ENCODE peak calls at places on chromosome 12, in nine cellular contexts. One of them, this sample, is unnamed.

GRCh38 chr12:122064034-122064777 is 14.3 kb upstream of the MLXIP start:
- DNase-seq in WTC11: peak
- DNase-seq in HS-5: peak
- DNase-seq in NCI-H510A treated with DMSO at 0.1 percent for 48 hours: peak
- DNase-seq in A673: peak
- DNase-seq in stromal cell of bone marrow: peak
- DNase-seq in A172: peak
- DNase-seq in stomach: peak
- DNase-seq in KBM-7: peak
- DNase-seq in this sample: peak

GRCh38 chr12:45299132-45299692 is 83.3 kb downstream of the ANO6 start:
- DNase-seq in WTC11: no peak
- DNase-seq in NCI-H510A treated with DMSO at 0.1 percent for 48 hours: peak
- DNase-seq in KBM-7: no peak
- DNase-seq in A673: no peak
- DNase-seq in HS-5: no peak
- DNase-seq in A172: peak
- DNase-seq in stomach: no peak
- DNase-seq in stromal cell of bone marrow: peak
- DNase-seq in this sample: peak

GRCh38 chr12:110693731-110694130 is 4.8 kb upstream of the HVCN1 start:
- DNase-seq in KBM-7: peak
- DNase-seq in NCI-H510A treated with DMSO at 0.1 percent for 48 hours: no peak
- DNase-seq in A172: no peak
- DNase-seq in WTC11: no peak
- DNase-seq in HS-5: no peak
- DNase-seq in stromal cell of bone marrow: no peak
- DNase-seq in stomach: no peak
- DNase-seq in A673: peak
- DNase-seq in this sample: no peak

GRCh38 chr12:130456375-130457199 is 118.9 kb downstream of the PIWIL1 start:
- DNase-seq in WTC11: no peak
- DNase-seq in stomach: peak
- DNase-seq in stromal cell of bone marrow: no peak
- DNase-seq in A172: no peak
- DNase-seq in HS-5: no peak
- DNase-seq in KBM-7: no peak
- DNase-seq in NCI-H510A treated with DMSO at 0.1 percent for 48 hours: peak
- DNase-seq in A673: no peak
- DNase-seq in this sample: no peak

GRCh38 chr12:89962648-89963047 is 254.0 kb upstream of the ATP2B1 start:
- DNase-seq in HS-5: no peak
- DNase-seq in stomach: no peak
- DNase-seq in stromal cell of bone marrow: no peak
- DNase-seq in WTC11: no peak
- DNase-seq in NCI-H510A treated with DMSO at 0.1 percent for 48 hours: peak
- DNase-seq in A172: no peak
- DNase-seq in A673: no peak
- DNase-seq in KBM-7: no peak
- DNase-seq in this sample: no peak

GRCh38 chr12:132137483-132138125 is 6.5 kb downstream of the DDX51 start:
- DNase-seq in HS-5: no peak
- DNase-seq in KBM-7: no peak
- DNase-seq in stomach: no peak
- DNase-seq in stromal cell of bone marrow: no peak
- DNase-seq in A673: no peak
- DNase-seq in WTC11: no peak
- DNase-seq in NCI-H510A treated with DMSO at 0.1 percent for 48 hours: no peak
- DNase-seq in A172: no peak
- DNase-seq in this sample: no peak

GRCh38 chr12:31850268-31850667 is 108.9 kb upstream of the RESF1 start:
- DNase-seq in KBM-7: no peak
- DNase-seq in HS-5: no peak
- DNase-seq in WTC11: no peak
- DNase-seq in A172: no peak
- DNase-seq in stromal cell of bone marrow: no peak
- DNase-seq in NCI-H510A treated with DMSO at 0.1 percent for 48 hours: no peak
- DNase-seq in A673: no peak
- DNase-seq in stomach: no peak
- DNase-seq in this sample: no peak

GRCh38 chr12:5258498-5258897 is 173.4 kb upstream of the NTF3 start:
- DNase-seq in A172: peak
- DNase-seq in NCI-H510A treated with DMSO at 0.1 percent for 48 hours: no peak
- DNase-seq in WTC11: no peak
- DNase-seq in stromal cell of bone marrow: peak
- DNase-seq in KBM-7: no peak
- DNase-seq in HS-5: peak
- DNase-seq in stomach: no peak
- DNase-seq in A673: no peak
- DNase-seq in this sample: peak

GRCh38 chr12:3333583-3333982 is 157.4 kb upstream of the PRMT8 start:
- DNase-seq in WTC11: peak
- DNase-seq in A172: no peak
- DNase-seq in KBM-7: no peak
- DNase-seq in stomach: no peak
- DNase-seq in A673: peak
- DNase-seq in stromal cell of bone marrow: no peak
- DNase-seq in HS-5: no peak
- DNase-seq in NCI-H510A treated with DMSO at 0.1 percent for 48 hours: no peak
- DNase-seq in this sample: no peak

GRCh38 chr12:120496353-120497340 is 734 bp downstream of the DYNLL1 start:
- DNase-seq in stomach: peak
- DNase-seq in WTC11: peak
- DNase-seq in NCI-H510A treated with DMSO at 0.1 percent for 48 hours: peak
- DNase-seq in A172: peak
- DNase-seq in KBM-7: peak
- DNase-seq in A673: peak
- DNase-seq in stromal cell of bone marrow: peak
- DNase-seq in HS-5: no peak
- DNase-seq in this sample: peak

GRCh38 chr12:2944401-2945047 is 14.7 kb upstream of the TEAD4 start:
- DNase-seq in stomach: peak
- DNase-seq in WTC11: peak
- DNase-seq in NCI-H510A treated with DMSO at 0.1 percent for 48 hours: peak
- DNase-seq in A172: no peak
- DNase-seq in A673: peak
- DNase-seq in stromal cell of bone marrow: no peak
- DNase-seq in KBM-7: peak
- DNase-seq in HS-5: no peak
- DNase-seq in this sample: peak

GRCh38 chr12:31896514-31897039 is 62.6 kb upstream of the RESF1 start:
- DNase-seq in stromal cell of bone marrow: no peak
- DNase-seq in NCI-H510A treated with DMSO at 0.1 percent for 48 hours: no peak
- DNase-seq in WTC11: no peak
- DNase-seq in HS-5: no peak
- DNase-seq in A172: peak
- DNase-seq in A673: no peak
- DNase-seq in stomach: peak
- DNase-seq in KBM-7: peak
- DNase-seq in this sample: peak

GRCh38 chr12:19971396-19971802 is 396.9 kb upstream of the PDE3A start:
- DNase-seq in HS-5: no peak
- DNase-seq in stomach: no peak
- DNase-seq in KBM-7: no peak
- DNase-seq in A172: peak
- DNase-seq in WTC11: peak
- DNase-seq in stromal cell of bone marrow: no peak
- DNase-seq in A673: no peak
- DNase-seq in NCI-H510A treated with DMSO at 0.1 percent for 48 hours: no peak
- DNase-seq in this sample: no peak

GRCh38 chr12:100229876-100230275 is 29.3 kb downstream of the ACTR6 start:
- DNase-seq in stromal cell of bone marrow: no peak
- DNase-seq in A172: no peak
- DNase-seq in stomach: no peak
- DNase-seq in WTC11: no peak
- DNase-seq in HS-5: no peak
- DNase-seq in A673: no peak
- DNase-seq in NCI-H510A treated with DMSO at 0.1 percent for 48 hours: no peak
- DNase-seq in KBM-7: no peak
- DNase-seq in this sample: no peak

GRCh38 chr12:106297681-106298080 is 4.9 kb upstream of the TCP11L2 start:
- DNase-seq in A673: no peak
- DNase-seq in HS-5: no peak
- DNase-seq in stomach: no peak
- DNase-seq in A172: no peak
- DNase-seq in WTC11: peak
- DNase-seq in stromal cell of bone marrow: no peak
- DNase-seq in NCI-H510A treated with DMSO at 0.1 percent for 48 hours: no peak
- DNase-seq in KBM-7: no peak
- DNase-seq in this sample: no peak

GRCh38 chr12:122823429-122823828 is 11.8 kb upstream of the HIP1R start:
- DNase-seq in A673: no peak
- DNase-seq in NCI-H510A treated with DMSO at 0.1 percent for 48 hours: no peak
- DNase-seq in KBM-7: no peak
- DNase-seq in A172: no peak
- DNase-seq in stomach: no peak
- DNase-seq in stromal cell of bone marrow: no peak
- DNase-seq in HS-5: no peak
- DNase-seq in WTC11: no peak
- DNase-seq in this sample: no peak

GRCh38 chr12:125593269-125593668 is 528.0 kb downstream of the AACS start:
- DNase-seq in KBM-7: no peak
- DNase-seq in NCI-H510A treated with DMSO at 0.1 percent for 48 hours: no peak
- DNase-seq in HS-5: no peak
- DNase-seq in stomach: no peak
- DNase-seq in WTC11: no peak
- DNase-seq in A172: no peak
- DNase-seq in stromal cell of bone marrow: no peak
- DNase-seq in A673: no peak
- DNase-seq in this sample: no peak

GRCh38 chr12:21985155-21985554 is 43.9 kb upstream of the ABCC9 start:
- DNase-seq in NCI-H510A treated with DMSO at 0.1 percent for 48 hours: no peak
- DNase-seq in stromal cell of bone marrow: no peak
- DNase-seq in A172: no peak
- DNase-seq in WTC11: no peak
- DNase-seq in A673: no peak
- DNase-seq in HS-5: no peak
- DNase-seq in KBM-7: no peak
- DNase-seq in stomach: no peak
- DNase-seq in this sample: peak

GRCh38 chr12:66066071-66066928 is 64.2 kb downstream of the LLPH start:
- DNase-seq in A172: peak
- DNase-seq in stromal cell of bone marrow: no peak
- DNase-seq in stomach: no peak
- DNase-seq in NCI-H510A treated with DMSO at 0.1 percent for 48 hours: peak
- DNase-seq in A673: peak
- DNase-seq in HS-5: no peak
- DNase-seq in KBM-7: peak
- DNase-seq in WTC11: no peak
- DNase-seq in this sample: peak

GRCh38 chr12:16348435-16349131 is 1.1 kb downstream of the MGST1 start:
- DNase-seq in NCI-H510A treated with DMSO at 0.1 percent for 48 hours: peak
- DNase-seq in A673: no peak
- DNase-seq in stomach: no peak
- DNase-seq in A172: no peak
- DNase-seq in stromal cell of bone marrow: no peak
- DNase-seq in KBM-7: no peak
- DNase-seq in WTC11: no peak
- DNase-seq in HS-5: no peak
- DNase-seq in this sample: peak

GRCh38 chr12:96578526-96579125 is 89.2 kb downstream of the CFAP54 start:
- DNase-seq in KBM-7: peak
- DNase-seq in stromal cell of bone marrow: peak
- DNase-seq in stomach: no peak
- DNase-seq in HS-5: peak
- DNase-seq in WTC11: no peak
- DNase-seq in A673: peak
- DNase-seq in NCI-H510A treated with DMSO at 0.1 percent for 48 hours: peak
- DNase-seq in A172: peak
- DNase-seq in this sample: peak

GRCh38 chr12:81998761-81999378 is 239.7 kb upstream of the PPFIA2 start:
- DNase-seq in stomach: no peak
- DNase-seq in HS-5: peak
- DNase-seq in KBM-7: no peak
- DNase-seq in A673: peak
- DNase-seq in A172: no peak
- DNase-seq in WTC11: no peak
- DNase-seq in NCI-H510A treated with DMSO at 0.1 percent for 48 hours: no peak
- DNase-seq in stromal cell of bone marrow: peak
- DNase-seq in this sample: no peak

GRCh38 chr12:79344855-79345840 is 345.6 kb downstream of the PAWR start:
- DNase-seq in HS-5: no peak
- DNase-seq in WTC11: peak
- DNase-seq in stromal cell of bone marrow: peak
- DNase-seq in A172: peak
- DNase-seq in stomach: no peak
- DNase-seq in NCI-H510A treated with DMSO at 0.1 percent for 48 hours: peak
- DNase-seq in KBM-7: peak
- DNase-seq in A673: peak
- DNase-seq in this sample: peak

GRCh38 chr12:72272731-72273498 is 745 bp downstream of the TRHDE start:
- DNase-seq in WTC11: peak
- DNase-seq in KBM-7: peak
- DNase-seq in A673: peak
- DNase-seq in HS-5: no peak
- DNase-seq in A172: no peak
- DNase-seq in NCI-H510A treated with DMSO at 0.1 percent for 48 hours: peak
- DNase-seq in stomach: no peak
- DNase-seq in stromal cell of bone marrow: no peak
- DNase-seq in this sample: peak